ENCODE peak calls at places on chromosomes 5 and 9, in four cellular contexts. I is GM23248, H is astrocyte, O is fibroblast of lung. T is an unnamed sample.

GRCh38 chr5:173420108-173420507 is 91.9 kb upstream of the STC2 start:
- DNase-seq in I (peak), H (peak), O (no peak), T (no peak)

GRCh38 chr5:132504746-132505145 is 14.2 kb upstream of the IRF1 start:
- DNase-seq in H (no peak), O (no peak), I (no peak), T (no peak)

GRCh38 chr9:75992480-75993206 is 102.2 kb downstream of the PCSK5 start:
- DNase-seq in O (no peak), H (no peak), I (peak), T (no peak)

GRCh38 chr9:10274983-10275382 is 337.8 kb downstream of the PTPRD start:
- DNase-seq in I (no peak), H (no peak), O (peak), T (no peak)

GRCh38 chr9:3793363-3793762 is 267.6 kb upstream of the RFX3 start:
- DNase-seq in H (no peak), I (no peak), O (no peak), T (no peak)

GRCh38 chr5:172163346-172163745 is 24.7 kb downstream of the STK10 start:
- DNase-seq in I (peak), H (no peak), O (no peak), T (peak)

GRCh38 chr9:3331801-3332200 is 194.0 kb downstream of the RFX3 start:
- DNase-seq in H (no peak), I (no peak), O (peak), T (no peak)

GRCh38 chr5:94761786-94762185 is 143.3 kb downstream of the SLF1 start:
- DNase-seq in I (no peak), O (no peak), H (no peak), T (no peak)

GRCh38 chr5:127970081-127970480 is 113.5 kb upstream of the SLC12A2 start:
- DNase-seq in H (no peak), O (no peak), I (no peak), T (no peak)

GRCh38 chr9:123162359-123163345 is 105.7 kb downstream of the STRBP start:
- DNase-seq in H (no peak), I (no peak), O (peak), T (peak)

GRCh38 chr9:126328415-126328814 is 1.8 kb downstream of the MVB12B start:
- DNase-seq in H (no peak), O (no peak), I (no peak), T (no peak)

GRCh38 chr9:14271078-14271673 is 42.8 kb downstream of the NFIB start:
- DNase-seq in I (peak), H (peak), O (peak), T (peak)

GRCh38 chr5:82396871-82397514 is 118.8 kb upstream of the RPS23 start:
- DNase-seq in H (peak), O (peak), I (peak), T (peak)

GRCh38 chr5:124030043-124030461 is 518.1 kb downstream of the CSNK1G3 start:
- DNase-seq in I (no peak), H (no peak), O (no peak), T (no peak)
- H2AFZ ChIP-seq in I (no peak), H (no peak), O (peak), T (no peak)

GRCh38 chr5:149420509-149421371 is 41.6 kb upstream of the IL17B start:
- DNase-seq in H (no peak), I (no peak), O (peak), T (peak)

GRCh38 chr5:149418910-149419531 is 39.9 kb upstream of the IL17B start:
- DNase-seq in O (no peak), H (no peak), I (no peak), T (no peak)

GRCh38 chr5:149417714-149418368 is 38.7 kb upstream of the IL17B start:
- DNase-seq in I (no peak), H (no peak), O (no peak), T (no peak)

GRCh38 chr5:149421372-149421685 is 42.2 kb upstream of the IL17B start:
- DNase-seq in O (no peak), I (no peak), H (no peak), T (no peak)

GRCh38 chr5:149419532-149420485 is 40.7 kb upstream of the IL17B start:
- DNase-seq in H (no peak), O (peak), I (no peak), T (no peak)
- H2AFZ ChIP-seq in H (no peak), O (no peak), I (no peak), T (peak)

GRCh38 chr5:115637507-115637906 is 11.7 kb upstream of the TMED7 start:
- DNase-seq in O (no peak), H (no peak), I (no peak), T (no peak)

GRCh38 chr5:115629903-115630302 is 4.1 kb upstream of the TMED7 start:
- DNase-seq in H (no peak), I (no peak), O (no peak), T (no peak)

GRCh38 chr5:115639377-115639776 is 13.5 kb upstream of the TMED7 start:
- DNase-seq in I (no peak), O (no peak), H (no peak), T (no peak)

GRCh38 chr5:115636008-115636407 is 10.2 kb upstream of the TMED7 start:
- DNase-seq in I (no peak), O (no peak), H (no peak), T (no peak)

DNA sequence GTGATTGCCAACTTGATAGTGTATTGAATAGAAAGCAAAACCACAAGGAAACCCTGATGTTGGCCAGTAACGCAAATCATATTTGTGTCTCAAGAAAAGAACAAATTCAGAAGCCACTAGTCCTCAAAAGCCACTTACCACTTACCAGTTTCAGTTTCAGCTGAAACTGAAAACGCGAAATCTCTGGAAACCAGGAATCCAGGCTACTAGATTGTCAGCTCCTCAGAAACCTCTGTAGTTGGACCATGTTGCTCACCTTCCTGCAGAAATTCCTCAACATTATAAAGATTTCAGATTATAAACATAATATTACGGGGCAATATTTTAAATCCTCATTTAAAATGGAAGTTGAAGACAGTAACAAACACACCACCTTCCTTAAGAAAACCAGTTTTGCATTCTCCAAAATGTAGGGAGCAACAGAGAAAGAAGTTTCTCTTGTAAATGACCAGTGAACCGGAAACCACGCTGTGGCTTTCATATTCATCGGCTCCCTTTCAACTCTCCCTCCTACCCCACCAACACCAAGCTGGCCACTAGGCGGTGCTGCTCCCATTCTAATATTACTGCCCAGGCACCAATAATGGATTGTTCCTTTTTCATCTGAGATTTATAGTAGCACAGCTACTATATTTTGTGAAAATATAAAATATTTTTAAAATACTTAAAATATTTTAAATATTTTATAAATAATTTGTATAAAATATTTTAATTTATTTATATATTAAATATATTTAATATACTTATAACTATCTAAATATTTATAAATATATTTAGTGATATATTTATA is 8.7 kb upstream of the TMED7 start:
- DNase-seq in H (peak), I (peak), O (peak), T (peak)
- H2AFZ ChIP-seq in H (peak), I (peak), O (peak), T (peak)

GRCh38 chr5:5558102-5558501 is 135.6 kb downstream of the ICE1 start:
- DNase-seq in O (no peak), I (no peak), H (no peak), T (no peak)
- H2AFZ ChIP-seq in O (no peak), I (no peak), H (no peak), T (no peak)

GRCh38 chr5:39547548-39548154 is 122.9 kb upstream of the DAB2 start:
- DNase-seq in H (peak), I (peak), O (peak), T (peak)
- H2AFZ ChIP-seq in H (peak), I (peak), O (peak), T (peak)

T was measured in IMR-90.